ENCODE peak calls at places on chromosomes 12 and 14, in five cellular contexts. T, G, P, A and W are unnamed samples.

GRCh38 chr12:43009307-43009706 is 419.8 kb upstream of the PRICKLE1 start:
- DNase-seq in T (no peak), G (no peak), P (peak; percentile 48), A (no peak), W (no peak)

GRCh38 chr14:74599946-74600345 is 12.1 kb downstream of the LTBP2 start:
- DNase-seq in T (no peak), G (peak; percentile 32), P (no peak), A (no peak), W (no peak)

GRCh38 chr12:53352331-53353258 is 16.4 kb upstream of the SP7 start:
- DNase-seq in T (peak; percentile 84), G (peak; percentile 90), P (peak; percentile 93), A (peak; percentile 68), W (peak; percentile 89)

GRCh38 chr12:94073441-94074051 is 74.8 kb upstream of the PLXNC1 start:
- DNase-seq in T (no peak), G (no peak), P (no peak), A (no peak), W (no peak)

GRCh38 chr14:77299776-77300175 is 20.9 kb downstream of the POMT2 start:
- DNase-seq in T (no peak), G (no peak), P (no peak), A (no peak), W (no peak)

GRCh38 chr14:74501135-74501614 is 7.6 kb downstream of the ISCA2 start:
- DNase-seq in T (no peak), G (peak; percentile 92), P (peak; percentile 88), A (peak; percentile 51), W (peak; percentile 75)

GRCh38 chr12:6829532-6830220 is 1.5 kb downstream of the P3H3 start:
- DNase-seq in T (no peak), G (no peak), P (no peak), A (no peak), W (no peak)

GRCh38 chr12:22477894-22478287 is 66.5 kb downstream of the C2CD5 start:
- DNase-seq in T (no peak), G (no peak), P (no peak), A (no peak), W (no peak)

GRCh38 chr12:76341436-76342030 is 6.7 kb downstream of the BBS10 start:
- DNase-seq in T (no peak), G (no peak), P (no peak), A (no peak), W (no peak)

GRCh38 chr12:70733385-70733784 is 96.2 kb upstream of the PTPRB start:
- DNase-seq in T (no peak), G (no peak), P (peak; percentile 28), A (no peak), W (peak; percentile 56)

GRCh38 chr14:91714805-91715204 is 17.1 kb downstream of the CATSPERB start:
- DNase-seq in T (peak; percentile 30), G (no peak), P (no peak), A (no peak), W (no peak)

GRCh38 chr14:35963209-35963608 is 137.1 kb downstream of the BRMS1L start:
- DNase-seq in T (no peak), G (no peak), P (no peak), A (no peak), W (no peak)

GRCh38 chr14:104554088-104554607 is 25.4 kb upstream of the C14orf180 start:
- DNase-seq in T (no peak), G (peak; percentile 3), P (no peak), A (no peak), W (no peak)

GRCh38 chr12:15963271-15963670 is 52.1 kb downstream of the DERA start:
- DNase-seq in T (no peak), G (no peak), P (no peak), A (no peak), W (no peak)

GRCh38 chr14:22797017-22797917 is 18.0 kb downstream of the SLC7A7 start:
- DNase-seq in T (no peak), G (no peak), P (no peak), A (no peak), W (no peak)

GRCh38 chr12:132433641-132434395 is 56.1 kb upstream of the FBRSL1 start:
- DNase-seq in T (no peak), G (no peak), P (no peak), A (no peak), W (no peak)

GRCh38 chr12:27618836-27619235 is 77.4 kb upstream of the REP15 start:
- DNase-seq in T (no peak), G (no peak), P (no peak), A (no peak), W (no peak)

GRCh38 chr12:124311292-124312109 is 16.6 kb downstream of the RFLNA start:
- DNase-seq in T (no peak), G (no peak), P (no peak), A (no peak), W (no peak)

GRCh38 chr14:32545109-32545857 is 216.2 kb downstream of the AKAP6 start:
- DNase-seq in T (no peak), G (no peak), P (no peak), A (no peak), W (no peak)

GRCh38 chr14:72810201-72810600 is 83.7 kb downstream of the DPF3 start:
- DNase-seq in T (peak; percentile 46), G (no peak), P (no peak), A (no peak), W (no peak)

GRCh38 chr12:114399664-114400211 is 6.2 kb downstream of the TBX5 start:
- DNase-seq in T (no peak), G (no peak), P (no peak), A (peak; percentile 74), W (peak; percentile 75)

GRCh38 chr14:78950654-78951053 is 780.5 kb downstream of the NRXN3 start:
- DNase-seq in T (no peak), G (no peak), P (no peak), A (no peak), W (no peak)

GRCh38 chr12:48592591-48593086 is 22.8 kb upstream of the LALBA start:
- DNase-seq in T (no peak), G (no peak), P (no peak), A (no peak), W (no peak)

GRCh38 chr12:108572166-108572790 is 9.9 kb downstream of the ISCU start:
- DNase-seq in T (no peak), G (no peak), P (peak; percentile 2), A (no peak), W (no peak)

GRCh38 chr12:11067514-11067913 is 5.4 kb upstream of the TAS2R46 start:
- DNase-seq in T (no peak), G (peak; percentile 20), P (no peak), A (no peak), W (no peak)

GRCh38 chr14:55579724-55580400 is at the start of gene KTN1:
- DNase-seq in T (peak; percentile 84), G (peak; percentile 68), P (peak; percentile 84), A (no peak), W (peak; percentile 74)

GRCh38 chr12:49346659-49347306 is at the start of gene DNAJC22:
- DNase-seq in T (no peak), G (no peak), P (peak; percentile 25), A (no peak), W (no peak)

GRCh38 chr12:86634706-86635410 is 378.7 kb upstream of the MGAT4C start:
- DNase-seq in T (no peak), G (no peak), P (no peak), A (no peak), W (no peak)

GRCh38 chr14:77950371-77950770 is 150.5 kb downstream of the ADCK1 start:
- DNase-seq in T (no peak), G (no peak), P (no peak), A (no peak), W (no peak)

GRCh38 chr12:75892779-75893408 is 138.7 kb downstream of the PHLDA1 start:
- DNase-seq in T (no peak), G (no peak), P (no peak), A (no peak), W (no peak)

GRCh38 chr12:3185260-3185870 is 108.2 kb downstream of the TSPAN9 start:
- DNase-seq in T (no peak), G (no peak), P (no peak), A (peak; percentile 41), W (no peak)

GRCh38 chr12:110281549-110282342 is 699 bp downstream of the ATP2A2 start:
- DNase-seq in T (peak; percentile 38), G (peak; percentile 43), P (peak; percentile 50), A (no peak), W (no peak)

GRCh38 chr12:120751389-120751788 is 25.8 kb downstream of the ACADS start:
- DNase-seq in T (no peak), G (no peak), P (no peak), A (no peak), W (no peak)

GRCh38 chr12:122362758-122363157 is 59.7 kb downstream of the CLIP1 start:
- DNase-seq in T (no peak), G (no peak), P (no peak), A (no peak), W (no peak)

GRCh38 chr14:29536886-29537511 is 390.6 kb downstream of the PRKD1 start:
- DNase-seq in T (no peak), G (no peak), P (no peak), A (no peak), W (no peak)

GRCh38 chr14:101584049-101584859 is 23.0 kb downstream of the DIO3 start:
- DNase-seq in T (no peak), G (peak; percentile 59), P (peak; percentile 76), A (no peak), W (no peak)

GRCh38 chr14:96501383-96501745 is 818 bp upstream of the PAPOLA start:
- DNase-seq in T (no peak), G (no peak), P (peak; percentile 22), A (no peak), W (no peak)
- H3K27ac ChIP-seq in T (peak overlapping the region; percentile 81), G (peak overlapping the region; percentile 98), P (peak overlapping the region; percentile 100), A (peak overlapping the region; percentile 93), W (no peak overlapping the region)

DNA sequence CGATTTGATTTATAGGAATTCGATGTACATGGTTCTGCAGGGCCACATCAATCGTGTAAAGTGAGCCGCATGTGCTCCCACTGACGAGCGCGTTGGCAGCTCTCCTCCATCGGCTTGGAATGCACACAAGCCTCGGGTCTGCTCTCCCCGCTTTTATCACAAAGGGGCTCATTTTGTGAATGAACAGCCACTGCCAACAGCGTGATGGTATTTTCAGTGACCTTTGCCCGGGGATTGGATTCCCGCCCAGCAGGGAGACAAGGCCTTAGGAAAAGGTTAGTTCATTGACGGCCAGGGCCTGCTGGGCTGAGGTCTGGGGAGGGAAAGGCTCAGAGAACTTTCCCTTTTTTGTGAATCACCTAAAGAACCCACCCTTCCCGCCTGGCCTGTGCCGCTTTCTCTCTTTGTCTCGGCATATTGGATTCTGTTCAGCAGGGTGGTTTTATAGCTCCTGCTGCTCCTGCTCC is 232.1 kb downstream of the MSRB3 start:
- DNase-seq in T (no peak), G (peak; percentile 30), P (peak; percentile 21), A (no peak), W (peak; percentile 92)
- H3K27ac ChIP-seq in T (no peak overlapping the region), G (no peak overlapping the region), P (no peak overlapping the region), A (no peak overlapping the region), W (peak overlapping the region; percentile 18)

GRCh38 chr12:68303850-68304249 is 28.3 kb downstream of the MDM1 start:
- DNase-seq in T (no peak), G (no peak), P (peak; percentile 25), A (no peak), W (no peak)
- H3K27ac ChIP-seq in T (no peak overlapping the region), G (no peak overlapping the region), P (no peak overlapping the region), A (no peak overlapping the region), W (no peak overlapping the region)

DNA sequence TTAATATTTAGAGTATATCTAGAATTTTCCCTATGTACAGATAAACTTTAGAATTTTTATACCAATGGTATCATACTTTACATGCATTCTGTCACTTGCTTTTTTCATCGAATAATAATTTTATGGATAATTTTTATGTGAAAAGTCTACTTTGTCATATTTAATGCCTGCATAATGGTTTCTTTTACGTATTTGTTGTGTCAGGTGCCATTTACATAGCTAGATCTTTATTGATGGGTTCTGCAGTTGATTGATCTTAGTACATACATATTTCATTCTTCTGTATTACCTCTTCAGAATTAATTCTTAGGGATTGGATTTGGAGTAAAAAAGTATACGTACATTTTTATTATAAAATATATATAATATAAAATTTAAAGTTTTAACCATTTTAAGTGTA is 77.7 kb upstream of the NEDD1 start:
- DNase-seq in T (no peak), G (no peak), P (no peak), A (no peak), W (no peak)
- H3K27ac ChIP-seq in T (no peak overlapping the region), G (no peak overlapping the region), P (no peak overlapping the region), A (no peak overlapping the region), W (no peak overlapping the region)